ENCODE peak calls at places on chromosomes 4 and X, in six cellular contexts. K, G, H, O, P and F are unnamed samples.

GRCh38 chr4:129545599-129546278 is 449.8 kb downstream of the C4orf33 start:
- DNase-seq in K (no peak), H (no peak), O (no peak), G (no peak), P (no peak), F (peak; percentile 12)

GRCh38 chr4:8586246-8586645 is 6.1 kb downstream of the GPR78 start:
- DNase-seq in H (no peak), G (no peak), K (no peak), O (no peak), P (no peak), F (no peak)

GRCh38 chrX:120474085-120474484 is 5.0 kb upstream of the LAMP2 start:
- DNase-seq in G (no peak), K (no peak), H (no peak), P (no peak), O (no peak), F (no peak)

GRCh38 chrX:105646592-105647372 is 175.6 kb upstream of the NRK start:
- DNase-seq in P (no peak), H (no peak), O (no peak), K (no peak), G (no peak), F (no peak)

GRCh38 chrX:154516655-154517100 is 646 bp upstream of the FAM3A start:
- DNase-seq in G (peak; percentile 56), P (no peak), H (no peak), O (peak; percentile 81), K (no peak), F (no peak)

GRCh38 chr4:142126890-142127497 is 490.6 kb downstream of the IL15 start:
- DNase-seq in K (peak; percentile 59), G (peak; percentile 79), P (peak; percentile 11), O (peak; percentile 80), H (peak; percentile 44), F (peak; percentile 61)

GRCh38 chrX:317424-318067 is 1.1 kb downstream of the GTPBP6 start:
- DNase-seq in O (no peak), P (no peak), H (no peak), G (no peak), K (no peak), F (no peak)

GRCh38 chr4:174398728-174399127 is 115.0 kb downstream of the CEP44 start:
- DNase-seq in H (no peak), K (no peak), G (peak; percentile 46), P (no peak), O (no peak), F (no peak)